ENCODE peak calls at places on chromosomes 12 and 14, in seven cellular contexts. F, J, E, Y, P, H and Z are unnamed samples.

GRCh38 chr12:103043531-103044445 is 86.3 kb downstream of the ASCL1 start:
- DNase-seq in F (no peak), J (peak; percentile 82), E (peak; percentile 62), Y (no peak), P (no peak), H (no peak), Z (no peak)

GRCh38 chr14:103073367-103073875 is 10.6 kb upstream of the LBHD2 start:
- DNase-seq in F (no peak), J (no peak), E (no peak), Y (no peak), P (no peak), H (no peak), Z (no peak)

GRCh38 chr12:111705672-111706071 is 19.8 kb downstream of the ACAD10 start:
- DNase-seq in F (no peak), J (no peak), E (no peak), Y (no peak), P (no peak), H (no peak), Z (no peak)

GRCh38 chr14:30874120-30874998 is at the start of gene COCH:
- DNase-seq in F (peak; percentile 16), J (peak; percentile 86), E (peak; percentile 74), Y (peak; percentile 72), P (peak; percentile 4), H (peak; percentile 45), Z (peak; percentile 26)

GRCh38 chr12:127582074-127582473 is 684.9 kb upstream of the TMEM132C start:
- DNase-seq in F (peak; percentile 7), J (no peak), E (no peak), Y (no peak), P (no peak), H (no peak), Z (no peak)

GRCh38 chr14:102451064-102451352 is 58.6 kb downstream of the ANKRD9 start:
- DNase-seq in F (no peak), J (no peak), E (no peak), Y (no peak), P (no peak), H (no peak), Z (no peak)

GRCh38 chr12:32074432-32074831 is 32.2 kb upstream of the BICD1 start:
- DNase-seq in F (no peak), J (no peak), E (peak; percentile 25), Y (no peak), P (no peak), H (no peak), Z (no peak)

GRCh38 chr12:5043589-5044419 is at the start of gene KCNA5:
- DNase-seq in F (no peak), J (peak; percentile 79), E (peak; percentile 74), Y (peak; percentile 61), P (no peak), H (no peak), Z (no peak)

GRCh38 chr12:52120951-52121847 is 41.7 kb downstream of the SMIM41 start:
- DNase-seq in F (no peak), J (no peak), E (no peak), Y (no peak), P (no peak), H (peak; percentile 25), Z (no peak)

GRCh38 chr14:99141236-99141635 is 130.8 kb downstream of the BCL11B start:
- DNase-seq in F (no peak), J (no peak), E (no peak), Y (no peak), P (no peak), H (no peak), Z (no peak)

GRCh38 chr14:56715938-56716337 is 94.3 kb downstream of the OTX2 start:
- DNase-seq in F (peak; percentile 1), J (no peak), E (peak; percentile 42), Y (no peak), P (no peak), H (no peak), Z (no peak)

GRCh38 chr12:124005736-124006581 is 32.9 kb downstream of the ZNF664 start:
- DNase-seq in F (no peak), J (no peak), E (no peak), Y (no peak), P (no peak), H (no peak), Z (peak; percentile 9)

GRCh38 chr12:50062733-50063452 is 5.5 kb downstream of the ASIC1 start:
- DNase-seq in F (no peak), J (no peak), E (no peak), Y (no peak), P (no peak), H (no peak), Z (no peak)

GRCh38 chr14:27528328-27528727 is 930.5 kb upstream of the NOVA1 start:
- DNase-seq in F (peak; percentile 7), J (peak; percentile 62), E (peak; percentile 68), Y (peak; percentile 44), P (no peak), H (peak; percentile 57), Z (peak; percentile 41)

GRCh38 chr14:68811161-68811560 is 18.3 kb upstream of the ZFP36L1 start:
- DNase-seq in F (no peak), J (no peak), E (no peak), Y (no peak), P (no peak), H (no peak), Z (no peak)

GRCh38 chr12:107400686-107401447 is 284.7 kb upstream of the PWP1 start:
- DNase-seq in F (peak; percentile 76), J (no peak), E (no peak), Y (no peak), P (no peak), H (no peak), Z (no peak)

GRCh38 chr12:11150832-11151231 is 16.4 kb upstream of the TAS2R30 start:
- DNase-seq in F (no peak), J (no peak), E (no peak), Y (no peak), P (no peak), H (no peak), Z (no peak)

GRCh38 chr12:11147420-11147819 is 13.0 kb upstream of the TAS2R30 start:
- DNase-seq in F (no peak), J (no peak), E (no peak), Y (no peak), P (no peak), H (no peak), Z (no peak)

GRCh38 chr12:11154400-11154925 is 16.5 kb upstream of the SMIM10L1 start:
- DNase-seq in F (no peak), J (no peak), E (peak; percentile 33), Y (no peak), P (no peak), H (no peak), Z (no peak)

DNA sequence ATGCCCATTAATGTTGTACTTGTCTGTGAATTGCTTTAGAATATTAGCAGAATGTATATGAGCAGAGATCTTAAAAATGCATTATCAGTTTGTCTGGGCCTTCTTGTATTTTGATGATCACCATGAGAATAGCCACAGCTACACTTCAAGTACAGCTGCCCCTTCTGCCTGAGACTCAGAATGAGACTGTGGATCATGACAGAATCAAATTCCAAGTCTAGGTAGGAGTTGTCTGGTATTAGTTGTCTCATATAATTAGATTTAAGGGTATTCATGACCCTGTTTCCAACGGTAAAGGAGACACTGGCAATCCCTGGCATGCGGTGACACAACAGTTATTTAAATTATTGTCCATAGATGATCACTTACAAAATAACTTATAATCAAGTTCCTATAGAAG is 18.3 kb upstream of the SMIM10L1 start:
- DNase-seq in F (no peak), J (no peak), E (no peak), Y (no peak), P (no peak), H (no peak), Z (no peak)
- H3K79me2 ChIP-seq in F (peaks cover 66% of the 10 kb centered on the region), J (peaks cover 71% of the 10 kb centered on the region), E (peaks cover 76% of the 10 kb centered on the region), Y (peaks cover 61% of the 10 kb centered on the region), P (peaks cover 67% of the 10 kb centered on the region), H (peaks cover 31% of the 10 kb centered on the region), Z (peaks cover 61% of the 10 kb centered on the region)

GRCh38 chr12:56150563-56150962 is 1.8 kb upstream of the MYL6B start:
- DNase-seq in F (peak; percentile 64), J (no peak), E (no peak), Y (no peak), P (no peak), H (peak; percentile 41), Z (no peak)
- TF ChIP-seq EZH2phosphoT487 in F (no peak), J (no peak), E (no peak), Y (no peak), P (no peak), H (no peak), Z (no peak)

GRCh38 chr12:2156333-2156732 is 103.5 kb downstream of the CACNA1C start:
- DNase-seq in F (no peak), J (no peak), E (no peak), Y (no peak), P (no peak), H (no peak), Z (no peak)

GRCh38 chr12:2154050-2154449 is 101.3 kb downstream of the CACNA1C start:
- DNase-seq in F (peak; percentile 71), J (peak; percentile 20), E (no peak), Y (no peak), P (no peak), H (no peak), Z (no peak)

GRCh38 chr12:2149091-2149490 is 96.3 kb downstream of the CACNA1C start:
- DNase-seq in F (peak; percentile 32), J (no peak), E (no peak), Y (no peak), P (no peak), H (no peak), Z (no peak)

GRCh38 chr12:2152134-2152533 is 99.3 kb downstream of the CACNA1C start:
- DNase-seq in F (no peak), J (no peak), E (no peak), Y (no peak), P (no peak), H (no peak), Z (peak; percentile 61)

DNA sequence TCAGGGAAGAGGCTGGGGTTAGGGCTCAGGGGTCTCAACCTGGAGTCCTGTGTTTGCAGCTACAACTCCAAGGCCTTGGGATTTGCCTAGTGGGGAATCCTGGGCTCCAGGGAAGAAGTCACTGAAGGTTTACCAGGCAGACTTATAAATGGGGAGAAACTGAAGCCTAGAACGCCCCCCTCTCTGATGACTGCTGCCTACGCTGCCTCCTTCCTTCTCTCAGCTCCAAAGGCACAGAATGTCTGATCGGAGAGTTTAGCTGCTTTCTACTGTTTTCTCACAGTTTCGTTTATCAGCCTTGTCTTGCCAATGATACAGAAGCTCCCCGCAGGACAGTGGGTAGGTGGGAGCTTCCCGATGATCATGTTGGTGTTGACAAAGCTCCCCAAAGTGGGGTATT is 101.7 kb downstream of the CACNA1C start:
- DNase-seq in F (no peak), J (no peak), E (no peak), Y (no peak), P (no peak), H (no peak), Z (no peak)
- H3K4me3 ChIP-seq in F (no peak overlapping the region), J (no peak overlapping the region), E (no peak overlapping the region), Y (no peak overlapping the region), P (no peak overlapping the region), H (no peak overlapping the region), Z (no peak overlapping the region)

DNA sequence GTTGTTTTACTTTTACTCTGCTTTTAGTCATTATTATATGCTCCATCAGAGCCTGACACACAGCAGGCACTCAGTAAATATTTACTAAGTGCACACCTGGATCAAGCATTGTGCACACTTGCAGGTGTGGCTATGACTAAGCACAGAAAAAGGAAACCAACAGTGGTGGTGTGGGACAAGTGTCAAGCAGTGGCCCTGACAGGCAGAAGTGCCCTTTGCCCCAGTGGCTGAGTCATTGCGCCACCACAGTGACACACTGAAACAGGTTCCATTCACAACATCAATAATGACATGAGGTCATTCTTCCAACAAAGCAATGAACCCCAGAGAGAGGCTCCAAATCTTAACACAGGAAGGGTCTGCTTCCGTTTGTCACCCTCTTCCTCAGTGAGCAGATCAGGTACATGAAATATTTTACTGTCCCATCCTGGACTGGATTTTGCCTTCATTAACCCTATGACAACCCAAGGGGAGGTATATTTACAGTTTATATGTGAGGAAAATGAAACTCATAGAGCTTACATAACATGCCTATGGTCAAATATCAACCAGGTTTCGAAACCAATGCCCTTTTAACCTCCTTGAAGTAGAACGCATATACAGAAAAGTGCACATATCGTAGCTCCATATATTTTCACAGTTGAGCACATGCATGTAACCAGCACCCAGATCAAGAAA is 82.6 kb upstream of the GTF2A1 start:
- DNase-seq in F (no peak), J (no peak), E (no peak), Y (peak; percentile 89), P (peak; percentile 86), H (peak; percentile 97), Z (peak; percentile 65)
- H3K79me2 ChIP-seq in F (no peaks in the 10 kb centered on the region), J (no peaks in the 10 kb centered on the region), E (no peaks in the 10 kb centered on the region), Y (peaks cover 21% of the 10 kb centered on the region), P (no peaks in the 10 kb centered on the region), H (no peaks in the 10 kb centered on the region), Z (peaks cover 7% of the 10 kb centered on the region)